ENCODE peak calls at places on chromosomes 12 and 14, in seven cellular contexts. E, W, C, U, N, S and V are unnamed samples.

GRCh38 chr12:101819467-101819866 is 11.3 kb downstream of the GNPTAB start:
- DNase-seq in E (no peak), W (no peak), C (no peak), U (no peak), N (no peak), S (no peak), V (no peak)

GRCh38 chr14:20812576-20812975 is 9.9 kb upstream of the RNASE1 start:
- DNase-seq in E (no peak), W (no peak), C (no peak), U (no peak), N (no peak), S (no peak), V (no peak)

GRCh38 chr12:108129017-108129812 is at the start of gene WSCD2:
- DNase-seq in E (peak; percentile 42), W (no peak), C (no peak), U (peak; percentile 36), N (no peak), S (peak; percentile 92), V (no peak)

GRCh38 chr12:48296586-48297396 is 53.9 kb downstream of the ZNF641 start:
- DNase-seq in E (peak; percentile 75), W (no peak), C (no peak), U (peak; percentile 67), N (no peak), S (peak; percentile 94), V (peak; percentile 17)

GRCh38 chr14:39430762-39431415 is 1.3 kb downstream of the FBXO33 start:
- DNase-seq in E (no peak), W (no peak), C (peak; percentile 8), U (peak; percentile 16), N (peak; percentile 7), S (no peak), V (no peak)

GRCh38 chr14:60303745-60304144 is 54.7 kb downstream of the PPM1A start:
- DNase-seq in E (no peak), W (no peak), C (no peak), U (no peak), N (no peak), S (no peak), V (no peak)

GRCh38 chr14:29927596-29928341 is at the start of gene PRKD1:
- DNase-seq in E (peak; percentile 36), W (no peak), C (no peak), U (peak; percentile 83), N (no peak), S (peak; percentile 73), V (peak; percentile 29)

GRCh38 chr14:75123991-75124390 is 2.9 kb downstream of the NEK9 start:
- DNase-seq in E (no peak), W (peak; percentile 23), C (no peak), U (peak; percentile 46), N (no peak), S (no peak), V (peak; percentile 47)

GRCh38 chr12:127660961-127661360 is 606.0 kb upstream of the TMEM132C start:
- DNase-seq in E (no peak), W (no peak), C (no peak), U (no peak), N (no peak), S (no peak), V (no peak)